ENCODE peak calls at places on chromosomes 2 and 18, in four cellular contexts. D is endothelial cell, P is fibroblast of the aortic adventitia, T is body of pancreas. E is an unnamed sample.

GRCh38 chr2:128782411-128783192 is 463.9 kb upstream of the HS6ST1 start:
- DNase-seq in D (no peak), P (no peak), T (no peak), E (no peak)

GRCh38 chr2:118016911-118017310 is 3.0 kb upstream of the CCDC93 start:
- DNase-seq in D (no peak), P (no peak), T (no peak), E (no peak)

GRCh38 chr2:231423176-231423575 is 27.7 kb downstream of the B3GNT7 start:
- DNase-seq in D (no peak), P (no peak), T (no peak), E (no peak)

GRCh38 chr2:15954761-15955160 is 14.4 kb downstream of the MYCN start:
- DNase-seq in D (no peak), P (no peak), T (no peak), E (no peak)

GRCh38 chr2:175253871-175254270 is 72.4 kb upstream of the ATP5MC3 start:
- DNase-seq in D (no peak), P (no peak), T (no peak), E (no peak)

GRCh38 chr2:82636411-82637020 is 1822.6 kb downstream of the SUCLG1 start:
- DNase-seq in D (no peak), P (no peak), T (no peak), E (no peak)

GRCh38 chr2:197286805-197287595 is 23.6 kb downstream of the ANKRD44 start:
- DNase-seq in D (no peak), P (peak; percentile 89), T (peak; percentile 42), E (peak; percentile 92)

GRCh38 chr18:44719519-44720060 is 38.9 kb downstream of the SETBP1 start:
- DNase-seq in D (no peak), P (no peak), T (no peak), E (no peak)

GRCh38 chr2:144430722-144431163 is 89.2 kb downstream of the ZEB2 start:
- DNase-seq in D (no peak), P (peak; percentile 80), T (no peak), E (no peak)

GRCh38 chr2:231565915-231566594 is 26.6 kb upstream of the TEX44 start:
- DNase-seq in D (no peak), P (no peak), T (no peak), E (no peak)

DNA sequence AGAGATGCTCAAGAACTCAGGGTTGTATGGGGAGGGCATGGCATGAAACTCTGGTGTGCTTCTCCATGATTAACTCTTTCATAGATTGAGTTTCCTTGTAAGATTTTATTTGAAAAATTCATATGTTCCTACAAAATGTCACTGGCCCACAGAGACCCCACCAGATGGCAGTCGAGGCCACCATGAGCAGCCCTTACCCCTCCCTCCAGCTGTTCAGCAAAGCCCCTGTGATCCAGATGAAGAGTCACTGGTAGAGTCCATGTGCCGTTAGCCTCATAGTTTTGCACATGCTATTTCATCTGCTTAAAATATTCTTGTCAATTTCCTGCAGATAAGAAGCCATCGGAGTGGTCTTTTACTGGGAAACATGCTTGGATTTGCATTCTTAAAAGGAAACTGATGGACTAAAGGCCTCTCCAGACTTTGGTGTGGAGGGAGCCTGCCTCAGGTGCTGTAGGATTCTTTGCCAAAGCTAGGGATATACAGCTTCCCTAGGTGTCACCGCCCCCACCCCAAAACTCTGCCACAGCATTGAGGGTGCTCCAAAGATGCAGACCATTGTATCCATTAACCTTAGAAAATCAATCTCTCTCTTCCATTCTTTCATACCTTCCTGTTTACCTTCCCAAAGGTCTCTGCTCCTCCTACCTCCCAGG is 18.8 kb downstream of the ZNF385B start:
- DNase-seq in D (peak; percentile 60), P (peak; percentile 49), T (no peak), E (no peak)
- TF ChIP-seq CTCF in D (peak; percentile 49), P (peak; percentile 61), T (no peak), E (peak; percentile 66)

GRCh38 chr18:11154369-11154982 is 5.1 kb upstream of the PIEZO2 start:
- DNase-seq in D (no peak), P (peak; percentile 71), T (no peak), E (peak; percentile 53)
- TF ChIP-seq CTCF in D (peak; percentile 55), P (peak; percentile 41), T (peak; percentile 62), E (peak; percentile 78)

GRCh38 chr18:26963292-26963691 is 97.8 kb upstream of the AQP4 start:
- DNase-seq in D (no peak), P (peak; percentile 13), T (no peak), E (no peak)
- TF ChIP-seq CTCF in D (no peak), P (peak; percentile 5), T (no peak), E (peak; percentile 12)

GRCh38 chr2:38448692-38449405 is 71.8 kb upstream of the ATL2 start:
- DNase-seq in D (no peak), P (no peak), T (no peak), E (no peak)
- TF ChIP-seq CTCF in D (no peak), P (no peak), T (no peak), E (no peak)

DNA sequence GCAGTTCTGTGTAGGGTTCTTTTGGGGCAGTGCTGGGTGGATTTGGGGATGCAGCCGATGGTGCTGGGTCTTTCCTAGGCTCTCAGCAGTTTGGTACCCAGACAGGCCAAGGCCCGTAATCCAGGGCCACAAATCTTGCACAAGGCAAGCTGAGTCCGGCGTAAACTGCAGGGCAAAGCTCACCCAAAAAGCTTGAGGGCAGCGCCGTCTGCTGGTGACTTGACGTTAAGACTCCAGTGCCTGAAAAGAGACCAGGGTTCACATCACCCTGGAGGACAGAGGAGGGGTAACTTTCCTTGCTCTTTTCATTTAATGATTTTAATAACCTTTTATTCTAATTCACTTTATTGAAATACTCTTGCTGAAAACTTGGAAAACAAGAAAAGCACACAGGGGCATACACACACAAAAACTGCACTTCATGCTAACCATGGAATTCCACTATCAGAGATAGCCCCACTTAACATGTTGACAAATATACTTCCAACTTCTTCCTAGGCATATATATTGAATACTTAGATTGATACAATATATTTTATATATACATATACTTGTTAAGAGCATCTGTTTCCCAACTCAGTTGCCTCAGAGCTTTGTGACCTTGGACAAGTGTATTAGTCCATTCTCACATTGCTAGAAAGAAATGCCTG is 38.9 kb downstream of the CNGA3 start:
- DNase-seq in D (peak; percentile 83), P (peak; percentile 82), T (peak; percentile 79), E (peak; percentile 65)
- TF ChIP-seq CTCF in D (peak; percentile 99), P (peak; percentile 100), T (peak; percentile 97), E (peak; percentile 99)

GRCh38 chr2:110793034-110793433 is 60.7 kb downstream of the ACOXL start:
- DNase-seq in D (no peak), P (no peak), T (no peak), E (no peak)
- TF ChIP-seq CTCF in D (no peak), P (no peak), T (no peak), E (no peak)

GRCh38 chr2:171893196-171893823 is 734 bp downstream of the SLC25A12 start:
- DNase-seq in D (no peak), P (peak; percentile 33), T (no peak), E (no peak)
- TF ChIP-seq CTCF in D (no peak), P (no peak), T (no peak), E (no peak)

GRCh38 chr2:98923244-98923940 is 12.6 kb downstream of the CRACDL start:
- DNase-seq in D (no peak), P (no peak), T (no peak), E (no peak)
- TF ChIP-seq CTCF in D (no peak), P (no peak), T (no peak), E (peak; percentile 38)

DNA sequence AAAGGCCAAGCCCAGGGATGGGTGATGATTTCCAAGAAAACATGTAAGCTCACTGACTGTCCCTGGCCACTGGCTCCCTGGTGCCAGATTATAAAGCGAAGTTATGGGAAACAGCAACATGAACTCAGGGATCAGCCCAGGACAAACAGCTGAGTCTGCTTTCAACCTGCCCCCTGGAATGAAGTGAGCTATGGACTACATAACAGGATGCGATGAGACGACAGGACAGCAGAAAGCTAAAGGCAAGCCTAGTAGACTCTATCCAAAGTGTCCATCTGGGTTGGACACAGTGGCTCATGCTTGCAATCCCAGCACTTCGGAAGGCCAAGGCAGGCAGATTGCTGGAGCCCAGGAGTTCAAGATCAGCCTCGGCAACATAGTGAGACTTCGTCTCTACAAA is 16.6 kb upstream of the KCMF1 start:
- DNase-seq in D (no peak), P (no peak), T (no peak), E (no peak)
- TF ChIP-seq CTCF in D (no peak), P (no peak), T (no peak), E (no peak)